ENCODE peak calls at places on chromosomes 16 and 17, in eight cellular contexts. G is Peyer's patch, C is body of pancreas, J is tibial nerve, D is uterus, M is ovary, E is stomach, W is heart right ventricle. F is an unnamed sample. For H3K36me3 and H3K4me1, the result is how much of the 10 kb centered on the place peaks cover.

GRCh38 chr17:46764709-46765401 is 53.6 kb downstream of the WNT3 start:
- DNase-seq in M (no peak), D (no peak), J (no peak), W (peak), E (peak), G (peak), C (peak), F (no peak)

GRCh38 chr16:25155553-25156460 is 44.3 kb downstream of the LCMT1 start:
- DNase-seq in G (no peak), J (no peak), C (no peak), W (no peak), D (no peak), E (no peak), M (no peak), F (no peak)

GRCh38 chr17:57408064-57408811 is 151.9 kb downstream of the MSI2 start:
- DNase-seq in E (no peak), M (no peak), G (no peak), J (no peak), D (no peak), C (no peak), W (no peak), F (no peak)

GRCh38 chr17:57600092-57600491 is 145.0 kb downstream of the CCDC182 start:
- DNase-seq in W (no peak), C (no peak), E (no peak), G (no peak), D (no peak), M (no peak), J (no peak), F (no peak)

GRCh38 chr16:5903153-5903552 is 805.6 kb upstream of the EEF2KMT start:
- DNase-seq in C (no peak), J (no peak), D (no peak), M (no peak), G (no peak), W (no peak), E (no peak), F (no peak)

GRCh38 chr17:6413073-6413472 is 21.8 kb downstream of the AIPL1 start:
- DNase-seq in C (no peak), G (no peak), E (no peak), W (no peak), D (no peak), M (no peak), J (no peak), F (no peak)

GRCh38 chr17:42227849-42228696 is 33.8 kb upstream of the GHDC start:
- DNase-seq in C (no peak), M (no peak), D (no peak), W (no peak), G (no peak), E (no peak), J (no peak), F (no peak)

GRCh38 chr17:55728833-55729232 is 6.2 kb upstream of the TMEM100 start:
- DNase-seq in D (no peak), E (no peak), C (no peak), G (no peak), J (no peak), W (no peak), M (no peak), F (no peak)

GRCh38 chr17:14886200-14886739 is 378.9 kb downstream of the PMP22 start:
- DNase-seq in W (no peak), C (no peak), D (no peak), G (no peak), M (no peak), J (no peak), E (no peak), F (no peak)

GRCh38 chr17:32746698-32747097 is 130.2 kb downstream of the MYO1D start:
- DNase-seq in D (no peak), C (no peak), E (no peak), J (no peak), M (no peak), W (no peak), G (no peak), F (no peak)

GRCh38 chr17:21215935-21216334 is 2.0 kb upstream of the TMEM11 start:
- DNase-seq in E (no peak), D (no peak), G (no peak), J (no peak), W (no peak), M (no peak), C (no peak), F (no peak)

GRCh38 chr16:87700406-87701065 is 65.2 kb downstream of the KLHDC4 start:
- DNase-seq in M (no peak), D (no peak), E (no peak), J (no peak), W (no peak), G (peak), C (no peak), F (no peak)

GRCh38 chr17:7885357-7886226 is 3.0 kb upstream of the CHD3 start:
- DNase-seq in M (peak), D (peak), E (peak), G (peak), C (peak), W (peak), J (no peak), F (no peak)

GRCh38 chr17:41682611-41683010 is 6.1 kb upstream of the EIF1 start:
- DNase-seq in G (no peak), J (no peak), M (no peak), E (no peak), W (no peak), D (no peak), C (no peak), F (no peak)

GRCh38 chr17:2564876-2565275 is 28.6 kb upstream of the PAFAH1B1 start:
- DNase-seq in J (no peak), G (no peak), C (peak), W (no peak), D (no peak), E (peak), M (no peak), F (no peak)

GRCh38 chr16:53220585-53220984 is 165.8 kb downstream of the CHD9 start:
- DNase-seq in M (no peak), D (no peak), G (no peak), C (peak), E (no peak), J (no peak), W (no peak), F (no peak)

GRCh38 chr16:49961087-49961486 is 63.9 kb upstream of the CNEP1R1 start:
- DNase-seq in C (no peak), D (no peak), M (no peak), J (no peak), E (no peak), W (no peak), G (no peak), F (no peak)

GRCh38 chr17:79382313-79382712 is 228.5 kb downstream of the RBFOX3 start:
- DNase-seq in J (no peak), C (no peak), M (no peak), W (no peak), E (no peak), G (no peak), D (no peak), F (no peak)

GRCh38 chr17:79865351-79866210 is 26.3 kb upstream of the CBX4 start:
- DNase-seq in J (no peak), C (no peak), M (no peak), W (no peak), D (no peak), E (no peak), G (no peak), F (no peak)

GRCh38 chr17:36503456-36504155 is 17.1 kb downstream of the ZNHIT3 start:
- DNase-seq in J (no peak), C (no peak), D (no peak), E (no peak), G (peak), W (no peak), M (no peak), F (no peak)

GRCh38 chr17:6559753-6560215 is 3.4 kb upstream of the PITPNM3 start:
- DNase-seq in C (no peak), D (no peak), G (no peak), J (no peak), W (no peak), E (no peak), M (peak), F (no peak)

GRCh38 chr16:71559855-71560254 is 17.0 kb downstream of the TAT start:
- DNase-seq in M (no peak), D (no peak), C (no peak), G (no peak), E (no peak), J (no peak), W (no peak), F (no peak)

GRCh38 chr17:17103160-17103559 is 60.9 kb downstream of the MPRIP start:
- DNase-seq in G (no peak), J (no peak), C (no peak), D (no peak), M (no peak), E (no peak), W (no peak), F (no peak)
- H3K36me3 ChIP-seq in G (under half), J (under half), C (under half), D (under half), M (under half), E (under half), W (under half), F (under half)

GRCh38 chr17:47945529-47946508 is 4.4 kb downstream of the PNPO start:
- DNase-seq in E (peak), W (no peak), D (no peak), M (no peak), J (no peak), G (no peak), C (peak), F (no peak)
- TF ChIP-seq CTCF in E (no peak), W (no peak), D (no peak), M (no peak), J (no peak), G (no peak), C (no peak), F (no peak)

GRCh38 chr16:84396537-84397008 is 28.2 kb downstream of the ATP2C2 start:
- DNase-seq in G (no peak), J (no peak), W (no peak), D (no peak), C (no peak), M (no peak), E (no peak), F (no peak)
- H3K4me1 ChIP-seq in G (under half), J (under half), W (under half), D (under half), C (under half), M (under half), E (under half), F (under half)

GRCh38 chr16:88739975-88740726 is 33.8 kb downstream of the CTU2 start:
- DNase-seq in D (no peak), W (no peak), E (no peak), J (no peak), M (no peak), G (no peak), C (no peak), F (no peak)
- H3K36me3 ChIP-seq in D (under half), W (under half), E (half or more), J (half or more), M (under half), G (under half), C (under half), F (under half)

DNA sequence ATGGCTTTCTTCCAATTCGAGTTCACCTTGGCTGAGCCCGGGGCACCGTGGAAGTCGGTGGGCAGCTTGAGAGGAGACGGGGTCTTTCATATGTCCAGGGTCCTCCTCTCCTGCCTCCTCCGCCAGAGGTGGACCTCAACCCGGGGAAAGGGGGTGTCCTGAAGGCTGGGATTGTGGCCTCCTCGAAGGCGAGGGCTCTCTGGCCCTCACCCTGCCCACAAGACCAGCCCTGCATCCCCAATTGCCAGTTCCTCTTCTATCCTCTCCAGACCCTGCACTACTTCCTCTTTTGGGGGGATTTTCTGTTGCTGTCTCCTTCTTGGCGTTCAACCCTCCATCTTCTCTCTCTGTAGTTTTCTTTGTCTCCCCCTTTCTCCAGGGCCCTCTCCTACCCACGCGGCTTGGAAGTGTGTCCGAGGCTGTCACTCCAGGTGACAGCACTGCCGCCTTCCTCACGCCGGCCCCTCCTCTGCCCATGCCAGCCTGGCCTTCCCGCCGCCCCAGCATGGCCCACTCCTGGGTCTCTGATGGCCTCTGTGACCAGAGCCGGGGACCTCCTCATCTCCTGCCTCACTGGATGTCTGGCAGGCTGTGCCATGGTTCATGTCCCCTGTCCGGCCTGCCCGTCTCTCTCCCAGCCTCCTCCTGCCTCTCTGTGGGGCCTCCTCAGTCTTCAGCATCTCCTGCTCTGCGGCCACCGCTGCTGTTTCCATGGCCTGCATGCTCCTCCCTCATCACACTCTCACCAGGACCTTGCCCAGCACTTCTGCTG is 2.4 kb upstream of the ITGAX start:
- DNase-seq in D (no peak), G (peak), C (no peak), J (no peak), E (no peak), W (no peak), M (no peak), F (no peak)
- TF ChIP-seq CTCF in D (no peak), G (no peak), C (no peak), J (no peak), E (no peak), W (no peak), M (no peak), F (no peak)

DNA sequence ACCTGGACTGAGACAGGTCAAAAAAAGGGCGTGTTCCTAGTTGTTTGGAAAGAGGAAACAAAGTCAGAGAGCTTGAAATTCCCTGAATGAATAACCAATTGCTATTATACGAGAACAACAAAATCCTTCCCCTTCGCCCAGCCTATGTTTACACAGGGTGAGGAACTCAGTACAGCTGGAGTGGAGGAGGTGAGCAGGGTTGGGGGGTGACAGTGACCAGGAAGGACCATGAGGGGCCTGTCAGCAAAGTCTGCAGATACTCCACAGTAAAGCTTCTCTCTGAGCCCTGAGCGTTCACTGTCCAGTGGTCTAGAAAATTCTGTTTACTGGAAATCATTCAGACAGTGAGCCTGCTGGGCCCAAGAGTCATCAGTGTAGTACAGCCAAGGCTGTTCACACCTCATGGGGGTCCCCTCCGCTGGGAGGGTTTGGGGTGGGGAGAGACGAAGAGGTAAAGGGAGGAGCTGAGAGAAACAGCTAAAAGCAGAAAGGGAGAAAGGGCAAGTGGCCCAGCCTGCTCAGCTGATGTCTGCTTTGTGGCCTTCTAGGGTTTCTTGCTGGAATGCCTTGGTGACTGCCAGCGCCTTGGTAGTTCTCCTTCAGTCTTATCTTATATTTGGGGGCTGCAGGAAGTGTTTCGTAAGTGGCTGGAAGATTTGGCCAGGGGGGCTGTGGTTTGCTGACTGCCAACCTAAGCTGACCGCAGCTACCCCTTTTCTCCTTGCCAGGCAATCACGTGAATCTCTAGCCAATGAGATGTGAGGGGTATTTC is 5.7 kb downstream of the DUSP3 start:
- DNase-seq in M (no peak), G (no peak), C (no peak), W (no peak), D (no peak), J (no peak), E (no peak), F (no peak)
- H3K4me1 ChIP-seq in M (under half), G (under half), C (under half), W (half or more), D (under half), J (under half), E (half or more), F (under half)

DNA sequence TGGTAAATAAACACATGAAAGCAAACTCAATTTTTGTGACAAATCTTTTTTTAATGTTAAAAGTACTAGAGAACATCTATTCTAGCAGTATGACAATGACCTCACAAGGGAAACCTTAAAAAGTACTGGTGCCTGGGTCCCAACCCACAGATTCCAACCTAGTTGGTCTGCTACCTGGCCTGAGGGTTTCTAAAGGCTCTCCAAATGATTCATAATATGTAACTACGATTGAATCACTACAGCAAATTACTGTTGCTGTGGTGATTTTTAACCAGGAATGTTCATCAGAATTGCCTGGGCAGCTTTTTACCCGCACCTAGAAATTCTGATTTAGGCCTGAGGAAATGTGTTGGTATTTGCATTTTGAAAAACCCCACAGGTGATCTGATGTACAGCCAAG is 26.1 kb downstream of the CDR2 start:
- DNase-seq in E (no peak), D (no peak), W (no peak), J (no peak), C (no peak), M (no peak), G (no peak), F (no peak)
- H3K36me3 ChIP-seq in E (half or more), D (under half), W (under half), J (half or more), C (under half), M (under half), G (under half), F (half or more)

GRCh38 chr17:16453493-16453851 is 38.1 kb downstream of the TRPV2 start:
- DNase-seq in M (no peak), G (no peak), D (no peak), C (no peak), W (no peak), E (no peak), J (no peak), F (no peak)
- TF ChIP-seq CTCF in M (no peak), G (no peak), D (no peak), C (no peak), W (no peak), E (no peak), J (no peak), F (no peak)

GRCh38 chr17:9912146-9913099 is 7.4 kb upstream of the RCVRN start:
- DNase-seq in W (no peak), J (no peak), G (no peak), M (no peak), C (no peak), E (no peak), D (no peak), F (no peak)
- H3K4me1 ChIP-seq in W (under half), J (under half), G (under half), M (under half), C (under half), E (under half), D (under half), F (under half)

DNA sequence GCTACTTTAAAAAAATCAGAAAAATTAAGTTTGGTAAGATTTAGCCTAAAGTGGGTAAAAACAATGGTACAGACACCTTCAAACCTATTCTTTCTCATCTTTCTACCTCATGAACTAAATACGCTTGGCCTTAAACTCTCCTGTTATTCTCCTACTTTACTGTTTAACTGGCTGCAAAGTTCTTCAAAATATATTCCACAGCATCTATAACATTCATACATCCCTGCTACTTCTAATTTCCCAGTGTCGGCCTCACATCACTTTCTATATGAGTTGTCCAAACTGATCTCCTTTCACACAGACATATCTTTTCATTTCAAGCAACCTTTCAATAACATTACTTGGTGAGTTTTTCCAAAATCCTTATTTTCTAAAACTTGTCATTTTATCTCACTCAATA is 64.0 kb downstream of the MED13 start:
- DNase-seq in J (no peak), M (no peak), W (no peak), E (no peak), G (no peak), D (no peak), C (no peak), F (no peak)
- H3K36me3 ChIP-seq in J (under half), M (under half), W (under half), E (under half), G (under half), D (under half), C (under half), F (under half)

F was measured in ascending aorta.